ENCODE peak calls at places on chromosomes 1 and 21, in seven cellular contexts. Z is upper lobe of left lung, C is K562, Y is GM12878, H is neural progenitor cell, U is H1, I is GM23338. O is an unnamed sample.

GRCh38 chr1:40951943-40952743 is 27.4 kb upstream of the CTPS1 start:
- DNase-seq in Z (peak; percentile 83), C (peak; percentile 80), Y (no peak), H (peak; percentile 78), U (peak; percentile 93), I (peak; percentile 92), O (no peak)

GRCh38 chr1:228005511-228006033 is 1.2 kb upstream of the WNT3A start:
- DNase-seq in Z (no peak), C (no peak), Y (no peak), H (no peak), U (no peak), I (peak; percentile 31), O (no peak)

GRCh38 chr21:34846601-34847112 is 177.9 kb downstream of the CLIC6 start:
- DNase-seq in Z (no peak), C (no peak), Y (no peak), H (peak; percentile 51), U (no peak), I (no peak), O (no peak)

GRCh38 chr1:200895801-200896570 is 1.3 kb downstream of the INAVA start:
- DNase-seq in Z (no peak), C (no peak), Y (no peak), H (no peak), U (no peak), I (no peak), O (no peak)

GRCh38 chr1:155834296-155834926 is 22.6 kb downstream of the GON4L start:
- DNase-seq in Z (peak; percentile 52), C (peak; percentile 94), Y (no peak), H (peak; percentile 70), U (no peak), I (peak; percentile 78), O (no peak)

GRCh38 chr21:36902793-36903192 is 63.7 kb downstream of the HLCS start:
- DNase-seq in Z (no peak), C (no peak), Y (no peak), H (no peak), U (no peak), I (peak; percentile 33), O (no peak)

GRCh38 chr1:206584265-206584648 is 28.0 kb downstream of the EIF2D start:
- DNase-seq in Z (peak; percentile 67), C (no peak), Y (no peak), H (no peak), U (no peak), I (no peak), O (no peak)

GRCh38 chr1:43286533-43286932 is 1.2 kb upstream of the C1orf210 start:
- DNase-seq in Z (no peak), C (no peak), Y (no peak), H (no peak), U (no peak), I (no peak), O (no peak)

DNA sequence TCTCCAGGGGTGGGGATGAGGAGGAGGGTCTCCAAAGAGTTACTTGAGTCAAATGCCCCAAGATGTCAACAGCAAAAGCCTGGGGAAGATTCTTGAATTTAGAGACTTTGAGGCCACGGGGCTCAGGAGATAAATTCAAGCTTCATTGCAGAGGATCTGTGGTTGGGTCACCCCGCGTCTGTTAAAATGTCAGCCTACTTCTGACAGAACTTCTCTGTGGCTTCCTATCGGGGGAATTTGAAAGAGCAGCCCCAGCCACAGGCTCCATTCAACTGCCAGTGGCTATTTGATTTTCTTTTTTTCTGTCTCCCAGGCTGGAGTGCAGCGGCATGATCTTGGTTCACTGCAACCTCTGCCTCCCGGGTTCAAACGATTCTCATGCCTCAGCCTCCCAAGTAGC is 62.5 kb upstream of the EFHD2 start:
- DNase-seq in Z (no peak), C (no peak), Y (no peak), H (no peak), U (no peak), I (no peak), O (no peak)
- H3K27ac ChIP-seq in Z (no peak overlapping the region), C (no peak overlapping the region), Y (no peak overlapping the region), H (no peak overlapping the region), U (no peak overlapping the region), I (no peak overlapping the region), O (no peak overlapping the region)

DNA sequence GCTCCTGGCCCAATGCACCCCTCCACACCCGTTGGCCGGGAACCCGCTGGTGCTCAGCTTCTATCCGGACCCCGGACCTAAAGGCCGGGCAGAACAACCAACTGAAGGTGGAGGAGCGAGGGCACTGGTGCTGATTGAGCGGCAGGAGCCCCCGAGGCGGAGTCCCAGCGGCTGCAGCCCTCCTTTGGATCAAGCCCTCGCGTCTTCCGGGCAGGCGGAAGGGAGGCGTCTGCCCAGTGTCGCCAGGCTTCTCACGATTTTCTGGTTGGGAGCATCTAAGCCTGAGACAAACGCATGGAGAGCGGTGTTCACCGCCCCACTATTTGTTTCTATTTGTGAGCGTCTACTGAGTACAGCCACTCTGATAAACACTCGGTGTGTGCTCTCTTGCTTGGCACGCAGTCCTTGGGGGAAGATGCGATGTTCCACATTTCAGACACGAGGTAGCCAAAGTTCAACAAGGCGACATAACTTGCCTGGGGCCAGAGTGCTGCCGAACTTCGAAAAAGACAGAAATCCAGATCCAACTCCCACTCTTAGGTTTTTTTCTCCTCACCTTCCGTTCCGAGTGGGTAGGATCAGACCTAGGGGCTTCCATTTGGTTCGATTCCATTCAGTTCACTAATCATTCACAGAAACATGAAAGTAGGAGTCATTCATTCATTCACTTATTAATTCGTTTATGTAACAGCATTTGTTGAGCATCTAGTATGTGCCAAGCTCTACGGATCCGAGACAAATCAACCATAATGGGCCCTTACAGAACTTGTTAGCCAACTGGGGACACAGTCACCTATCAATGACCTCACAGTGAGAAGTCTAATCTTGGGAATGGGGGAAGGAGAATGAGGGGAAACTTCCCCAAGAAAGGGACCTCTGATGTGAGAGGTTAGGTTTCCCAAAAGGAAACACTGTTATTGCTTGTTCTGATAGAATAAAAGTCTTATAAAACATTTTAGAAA is 4.9 kb upstream of the DMRTA2 start:
- DNase-seq in Z (peak; percentile 65), C (no peak), Y (no peak), H (peak; percentile 87), U (peak; percentile 73), I (peak; percentile 75), O (no peak)
- H3K4me3 ChIP-seq in Z (no peak overlapping the region), C (no peak overlapping the region), Y (no peak overlapping the region), H (peak overlapping the region; percentile 32), U (no peak overlapping the region), I (peak overlapping the region; percentile 34), O (no peak overlapping the region)

GRCh38 chr1:85465099-85465790 is at the start of gene DDAH1:
- DNase-seq in Z (peak; percentile 92), C (no peak), Y (no peak), H (peak; percentile 86), U (peak; percentile 74), I (peak; percentile 79), O (no peak)

GRCh38 chr1:85465791-85466134 is 804 bp upstream of the DDAH1 start:
- DNase-seq in Z (no peak), C (no peak), Y (no peak), H (no peak), U (no peak), I (no peak), O (no peak)

GRCh38 chr1:85462931-85463665 is 1.9 kb downstream of the DDAH1 start:
- DNase-seq in Z (no peak), C (no peak), Y (no peak), H (no peak), U (no peak), I (no peak), O (no peak)

GRCh38 chr1:85464497-85465098 is 361 bp downstream of the DDAH1 start:
- DNase-seq in Z (peak; percentile 94), C (no peak), Y (no peak), H (peak; percentile 70), U (peak; percentile 83), I (peak; percentile 83), O (no peak)

DNA sequence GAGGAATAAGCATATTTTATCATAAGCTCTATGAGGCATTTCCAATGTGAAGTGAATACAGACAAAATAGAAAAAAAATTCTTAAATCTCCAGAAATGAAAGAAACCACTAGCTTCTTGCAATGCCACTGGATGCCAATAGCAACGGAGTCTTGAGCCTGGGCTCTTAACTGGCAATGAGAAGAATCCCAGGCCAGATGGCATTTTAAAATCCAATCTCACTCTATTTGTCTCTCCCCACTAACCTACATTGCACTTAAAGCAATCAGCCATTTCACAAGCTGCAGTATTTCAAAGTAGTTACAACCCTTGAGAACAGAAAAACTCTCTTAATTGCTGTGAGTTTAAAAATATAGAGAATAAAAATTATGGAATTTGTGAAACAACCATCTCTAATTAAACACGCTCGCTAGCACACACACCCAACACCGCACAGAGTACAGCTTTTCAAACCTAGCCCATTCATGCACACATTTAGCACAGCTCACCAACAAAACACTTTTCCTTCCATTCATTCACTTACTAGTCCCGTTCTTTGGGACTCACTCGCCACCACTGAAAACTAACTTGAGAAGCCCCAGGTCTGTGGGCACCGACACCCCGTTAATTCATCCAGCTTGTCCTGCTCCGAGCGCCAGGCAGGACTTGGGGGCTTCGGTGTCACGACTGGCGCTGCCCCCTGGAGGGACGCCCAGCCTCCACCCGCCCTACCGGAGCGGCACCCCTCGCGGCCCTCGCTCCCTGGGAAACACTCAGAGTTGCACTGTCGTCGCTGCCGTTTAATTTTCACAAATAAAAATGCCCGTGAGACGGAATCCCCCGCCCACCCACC is 1.1 kb downstream of the DDAH1 start:
- DNase-seq in Z (peak; percentile 76), C (no peak), Y (no peak), H (peak; percentile 32), U (no peak), I (peak; percentile 31), O (no peak)
- H3K4me1 ChIP-seq in Z (no peaks in the 10 kb centered on the region), C (peaks cover 13% of the 10 kb centered on the region), Y (no peaks in the 10 kb centered on the region), H (peaks cover 5% of the 10 kb centered on the region), U (no peaks in the 10 kb centered on the region), I (peaks cover 19% of the 10 kb centered on the region), O (peaks cover 3% of the 10 kb centered on the region)

GRCh38 chr1:24318988-24319863 is at the start of gene GRHL3:
- DNase-seq in Z (no peak), C (no peak), Y (no peak), H (no peak), U (peak; percentile 86), I (peak; percentile 95), O (no peak)
- H3K27ac ChIP-seq in Z (no peak within 1 kb of the TSS), C (no peak within 1 kb of the TSS), Y (no peak within 1 kb of the TSS), H (no peak within 1 kb of the TSS), U (no peak within 1 kb of the TSS), I (no peak within 1 kb of the TSS), O (peak within 1 kb of the TSS; percentile 95)

O was measured in esophagus squamous epithelium.